ENCODE peak calls at places on chromosomes 4 and X, in nine cellular contexts. F, Z, C, T, I, P, Y, E and N are unnamed samples.
A peak's percentile ranks its signal among the peaks of the same experiment; 100 is the strongest.

GRCh38 chr4:74038161-74039064 is at the start of gene CXCL3:
- DNase-seq in F (peak; percentile 45), Z (no peak), C (peak; percentile 81), T (peak; percentile 86), I (no peak), P (peak; percentile 61), Y (peak; percentile 51), E (no peak), N (peak; percentile 53)

GRCh38 chr4:109996531-109996930 is 83.8 kb downstream of the EGF start:
- DNase-seq in F (no peak), Z (no peak), C (no peak), T (no peak), I (no peak), P (no peak), Y (no peak), E (no peak), N (no peak)

GRCh38 chrX:51893931-51894696 is 691 bp downstream of the MAGED1 start:
- DNase-seq in F (no peak), Z (no peak), C (peak; percentile 55), T (peak; percentile 22), I (no peak), P (peak; percentile 23), Y (peak; percentile 65), E (no peak), N (no peak)

GRCh38 chr4:89071311-89071710 is 14.3 kb upstream of the FAM13A start:
- DNase-seq in F (no peak), Z (no peak), C (no peak), T (no peak), I (no peak), P (no peak), Y (no peak), E (no peak), N (no peak)

GRCh38 chrX:110086916-110087484 is 84.1 kb downstream of the TMEM164 start:
- DNase-seq in F (no peak), Z (peak; percentile 77), C (peak; percentile 72), T (no peak), I (no peak), P (peak; percentile 96), Y (no peak), E (no peak), N (no peak)

GRCh38 chr4:8033067-8033755 is 93.5 kb upstream of the AFAP1 start:
- DNase-seq in F (no peak), Z (no peak), C (no peak), T (no peak), I (no peak), P (no peak), Y (no peak), E (no peak), N (no peak)

GRCh38 chr4:35250771-35251170 is 993.5 kb downstream of the ARAP2 start:
- DNase-seq in F (no peak), Z (no peak), C (peak; percentile 44), T (no peak), I (no peak), P (peak; percentile 30), Y (no peak), E (no peak), N (no peak)

GRCh38 chr4:75708218-75708691 is 16.1 kb upstream of the USO1 start:
- DNase-seq in F (no peak), Z (peak; percentile 75), C (no peak), T (peak; percentile 23), I (no peak), P (no peak), Y (no peak), E (peak; percentile 70), N (no peak)

GRCh38 chr4:176319704-176320339 is at the start of gene SPCS3:
- DNase-seq in F (peak; percentile 95), Z (no peak), C (peak; percentile 99), T (peak; percentile 95), I (peak; percentile 66), P (peak; percentile 91), Y (peak; percentile 96), E (peak; percentile 99), N (peak; percentile 94)

GRCh38 chrX:97310373-97310772 is 426.7 kb downstream of the RPA4 start:
- DNase-seq in F (no peak), Z (no peak), C (peak; percentile 52), T (no peak), I (no peak), P (peak; percentile 55), Y (no peak), E (no peak), N (no peak)

GRCh38 chr4:124278477-124278876 is 434.1 kb downstream of the ANKRD50 start:
- DNase-seq in F (no peak), Z (no peak), C (peak; percentile 70), T (no peak), I (no peak), P (peak; percentile 66), Y (no peak), E (no peak), N (no peak)

GRCh38 chrX:134604701-134605271 is 53.5 kb downstream of the PLAC1 start:
- DNase-seq in F (no peak), Z (no peak), C (peak; percentile 39), T (no peak), I (no peak), P (peak; percentile 77), Y (no peak), E (no peak), N (no peak)